ENCODE peak calls at places on chromosomes 12 and 14, in four cellular contexts. One of them, this sample, is unnamed. For H3K4me1, the result is how much of the 10 kb centered on the place peaks cover.

GRCh38 chr14:54225457-54225856 is 171.3 kb upstream of the CDKN3 start:
- DNase-seq in hepatocyte: no peak
- DNase-seq in breast epithelium: no peak
- DNase-seq in stomach: peak
- DNase-seq in this sample: no peak

GRCh38 chr12:88142610-88142991 is 494 bp downstream of the TMTC3 start:
- DNase-seq in stomach: peak
- DNase-seq in breast epithelium: peak
- DNase-seq in hepatocyte: peak
- DNase-seq in this sample: peak

GRCh38 chr14:101972126-101972785 is 7.9 kb downstream of the DYNC1H1 start:
- DNase-seq in hepatocyte: peak
- DNase-seq in stomach: peak
- DNase-seq in breast epithelium: peak
- DNase-seq in this sample: peak

GRCh38 chr12:19206493-19207077 is 77.1 kb downstream of the PLEKHA5 start:
- DNase-seq in stomach: no peak
- DNase-seq in breast epithelium: no peak
- DNase-seq in hepatocyte: no peak
- DNase-seq in this sample: no peak

GRCh38 chr14:77036484-77037337 is 8.2 kb upstream of the IRF2BPL start:
- DNase-seq in hepatocyte: no peak
- DNase-seq in stomach: no peak
- DNase-seq in breast epithelium: no peak
- DNase-seq in this sample: no peak

GRCh38 chr14:80567905-80568512 is 356.7 kb upstream of the DIO2 start:
- DNase-seq in hepatocyte: peak
- DNase-seq in stomach: no peak
- DNase-seq in breast epithelium: no peak
- DNase-seq in this sample: no peak

GRCh38 chr12:46830731-46831334 is 5.0 kb upstream of the SLC38A4 start:
- DNase-seq in stomach: no peak
- DNase-seq in breast epithelium: no peak
- DNase-seq in hepatocyte: peak
- DNase-seq in this sample: no peak

GRCh38 chr14:105149146-105149781 is 19.3 kb downstream of the JAG2 start:
- DNase-seq in stomach: no peak
- DNase-seq in hepatocyte: no peak
- DNase-seq in breast epithelium: no peak
- DNase-seq in this sample: no peak

GRCh38 chr12:111093428-111094142 is 173.2 kb upstream of the MYL2 start:
- DNase-seq in stomach: no peak
- DNase-seq in hepatocyte: no peak
- DNase-seq in breast epithelium: no peak
- DNase-seq in this sample: no peak

GRCh38 chr12:114605918-114606317 is 78.1 kb downstream of the TBX3 start:
- DNase-seq in stomach: no peak
- DNase-seq in hepatocyte: no peak
- DNase-seq in breast epithelium: no peak
- DNase-seq in this sample: no peak
- H3K4me1 ChIP-seq in stomach: under half
- H3K4me1 ChIP-seq in hepatocyte: under half
- H3K4me1 ChIP-seq in breast epithelium: under half
- H3K4me1 ChIP-seq in this sample: under half

GRCh38 chr12:56628671-56629458 is 1.3 kb downstream of the BAZ2A start:
- DNase-seq in stomach: peak
- DNase-seq in breast epithelium: no peak
- DNase-seq in hepatocyte: peak
- DNase-seq in this sample: peak

GRCh38 chr12:56629459-56630179 is 507 bp downstream of the BAZ2A start:
- DNase-seq in breast epithelium: no peak
- DNase-seq in hepatocyte: peak
- DNase-seq in stomach: no peak
- DNase-seq in this sample: no peak

GRCh38 chr12:56630180-56630632 is at the start of gene BAZ2A:
- DNase-seq in hepatocyte: peak
- DNase-seq in stomach: peak
- DNase-seq in breast epithelium: peak
- DNase-seq in this sample: peak

GRCh38 chr12:56622535-56622934 is 7.6 kb downstream of the BAZ2A start:
- DNase-seq in hepatocyte: no peak
- DNase-seq in breast epithelium: no peak
- DNase-seq in stomach: no peak
- DNase-seq in this sample: no peak

DNA sequence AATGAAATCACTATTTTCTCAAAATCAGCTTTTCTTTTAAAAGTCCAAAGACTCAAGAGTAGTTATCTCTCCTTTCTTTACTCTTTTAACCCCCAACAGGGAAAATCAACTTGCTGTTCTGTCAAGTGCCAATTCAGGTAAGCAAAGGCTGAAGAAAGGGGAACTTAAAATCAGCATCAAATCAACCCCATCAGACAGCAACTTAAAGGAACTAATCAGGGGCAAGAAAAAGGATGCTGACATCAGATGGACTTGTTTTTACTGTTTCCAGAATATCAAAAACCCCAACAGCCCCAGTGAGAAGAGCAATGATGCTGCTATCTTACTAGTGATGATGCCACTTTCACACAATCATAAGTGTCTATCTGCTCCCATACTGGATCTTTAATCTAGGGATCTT is 3.4 kb downstream of the BAZ2A start:
- DNase-seq in stomach: no peak
- DNase-seq in breast epithelium: no peak
- DNase-seq in hepatocyte: no peak
- DNase-seq in this sample: no peak
- H3K4me1 ChIP-seq in stomach: half or more
- H3K4me1 ChIP-seq in breast epithelium: under half
- H3K4me1 ChIP-seq in hepatocyte: under half
- H3K4me1 ChIP-seq in this sample: half or more

GRCh38 chr14:98173291-98173690 is 1098.7 kb downstream of the BCL11B start:
- DNase-seq in stomach: no peak
- DNase-seq in hepatocyte: no peak
- DNase-seq in breast epithelium: no peak
- DNase-seq in this sample: no peak

GRCh38 chr14:98175436-98175835 is 1096.6 kb downstream of the BCL11B start:
- DNase-seq in hepatocyte: no peak
- DNase-seq in stomach: no peak
- DNase-seq in breast epithelium: no peak
- DNase-seq in this sample: no peak

GRCh38 chr14:98175881-98176280 is 1096.1 kb downstream of the BCL11B start:
- DNase-seq in hepatocyte: no peak
- DNase-seq in stomach: no peak
- DNase-seq in breast epithelium: no peak
- DNase-seq in this sample: no peak

GRCh38 chr14:98172243-98172778 is 1099.7 kb downstream of the BCL11B start:
- DNase-seq in breast epithelium: no peak
- DNase-seq in stomach: no peak
- DNase-seq in hepatocyte: no peak
- DNase-seq in this sample: no peak

GRCh38 chr14:98174031-98174430 is 1098.0 kb downstream of the BCL11B start:
- DNase-seq in stomach: no peak
- DNase-seq in hepatocyte: no peak
- DNase-seq in breast epithelium: no peak
- DNase-seq in this sample: no peak
- H3K4me1 ChIP-seq in stomach: under half
- H3K4me1 ChIP-seq in hepatocyte: under half
- H3K4me1 ChIP-seq in breast epithelium: under half
- H3K4me1 ChIP-seq in this sample: under half

DNA sequence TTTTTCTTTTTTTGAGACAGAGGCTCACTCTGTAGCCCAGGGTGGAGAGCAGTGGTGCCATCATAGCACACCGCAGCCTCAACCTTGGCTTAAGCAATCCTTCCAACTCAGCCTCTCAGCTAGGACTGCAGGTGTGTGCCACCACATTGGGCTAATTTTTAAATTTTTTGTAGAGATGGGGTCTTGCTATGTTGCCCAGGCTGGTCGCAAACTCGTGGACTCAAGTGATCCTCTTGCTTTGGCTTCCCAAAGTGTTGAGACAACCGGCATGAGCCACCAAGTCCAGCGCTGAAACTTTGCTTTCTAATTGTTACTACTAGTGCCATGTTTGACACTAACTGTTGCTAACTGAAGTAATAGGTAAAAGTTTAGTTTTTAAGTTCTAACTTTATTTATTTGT is 8.0 kb downstream of the RNF10 start:
- DNase-seq in stomach: no peak
- DNase-seq in hepatocyte: no peak
- DNase-seq in breast epithelium: no peak
- DNase-seq in this sample: no peak
- H3K4me1 ChIP-seq in stomach: half or more
- H3K4me1 ChIP-seq in hepatocyte: under half
- H3K4me1 ChIP-seq in breast epithelium: under half
- H3K4me1 ChIP-seq in this sample: half or more

DNA sequence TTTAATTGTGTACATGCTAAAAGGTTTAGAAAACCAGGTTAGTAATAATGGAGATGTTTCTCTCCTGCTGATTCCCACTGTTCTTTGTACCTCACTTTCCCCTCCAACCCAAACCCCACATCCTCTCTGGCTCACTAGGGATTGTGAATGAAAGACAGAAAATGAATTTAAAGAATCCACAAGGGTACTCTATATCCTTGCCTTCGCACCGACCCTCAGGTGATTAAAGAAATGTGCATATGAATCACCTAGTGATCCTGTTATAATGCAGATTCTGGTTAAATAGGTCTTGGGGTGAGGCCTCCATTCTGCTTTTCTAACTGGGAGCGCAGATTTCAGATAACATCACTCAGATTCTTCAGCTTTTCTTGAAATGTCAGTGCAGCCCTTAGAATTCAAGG is 84.3 kb upstream of the OTX2 start:
- DNase-seq in hepatocyte: no peak
- DNase-seq in breast epithelium: no peak
- DNase-seq in stomach: no peak
- DNase-seq in this sample: no peak
- H3K4me1 ChIP-seq in hepatocyte: under half
- H3K4me1 ChIP-seq in breast epithelium: under half
- H3K4me1 ChIP-seq in stomach: under half
- H3K4me1 ChIP-seq in this sample: under half

GRCh38 chr14:69614592-69614991 is 3.2 kb downstream of the SUSD6 start:
- DNase-seq in stomach: no peak
- DNase-seq in breast epithelium: no peak
- DNase-seq in hepatocyte: no peak
- DNase-seq in this sample: peak

GRCh38 chr14:69619007-69619406 is 7.6 kb downstream of the SUSD6 start:
- DNase-seq in breast epithelium: no peak
- DNase-seq in stomach: no peak
- DNase-seq in hepatocyte: no peak
- DNase-seq in this sample: peak

GRCh38 chr14:69615471-69616407 is 4.3 kb downstream of the SUSD6 start:
- DNase-seq in breast epithelium: no peak
- DNase-seq in stomach: peak
- DNase-seq in hepatocyte: no peak
- DNase-seq in this sample: peak

GRCh38 chr14:69617796-69618195 is 6.4 kb downstream of the SUSD6 start:
- DNase-seq in hepatocyte: no peak
- DNase-seq in breast epithelium: no peak
- DNase-seq in stomach: no peak
- DNase-seq in this sample: no peak

DNA sequence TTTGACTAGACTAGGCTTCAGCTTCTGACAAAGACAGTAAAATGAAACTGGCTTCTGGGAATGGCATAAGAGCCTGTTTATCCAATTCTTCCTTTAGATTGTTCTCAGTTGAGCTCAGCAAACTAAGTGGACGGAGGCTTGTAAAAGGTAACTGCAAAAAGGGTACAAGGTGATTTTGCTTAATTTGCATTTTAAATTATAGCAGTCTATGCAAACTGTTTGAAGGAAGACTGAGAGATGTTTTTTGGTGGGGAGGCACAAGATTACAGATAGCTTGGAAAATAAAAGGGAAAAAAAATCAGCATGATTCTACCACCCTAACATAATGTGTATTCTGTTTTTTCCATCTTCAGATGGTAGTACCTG is 5.0 kb downstream of the SUSD6 start:
- DNase-seq in breast epithelium: no peak
- DNase-seq in hepatocyte: no peak
- DNase-seq in stomach: no peak
- DNase-seq in this sample: no peak
- H3K4me1 ChIP-seq in breast epithelium: half or more
- H3K4me1 ChIP-seq in hepatocyte: under half
- H3K4me1 ChIP-seq in stomach: half or more
- H3K4me1 ChIP-seq in this sample: half or more

GRCh38 chr14:24315807-24316596 is 4.7 kb downstream of the LTB4R start:
- DNase-seq in hepatocyte: no peak
- DNase-seq in breast epithelium: no peak
- DNase-seq in stomach: peak
- DNase-seq in this sample: peak
- H3K4me1 ChIP-seq in hepatocyte: under half
- H3K4me1 ChIP-seq in breast epithelium: under half
- H3K4me1 ChIP-seq in stomach: half or more
- H3K4me1 ChIP-seq in this sample: under half

This sample was measured in adrenal gland.